ENCODE peak calls at places on chromosomes 12 and 14, in five cellular contexts. N is psoas muscle, S is body of pancreas, Z is NT2/D1, H is GM06990. K is an unnamed sample.

GRCh38 chr14:71183856-71184255 is 276.6 kb downstream of the PCNX1 start:
- DNase-seq in S (no peak), Z (no peak), H (no peak), N (no peak), K (no peak)

GRCh38 chr12:2311001-2311778 is 258.4 kb downstream of the CACNA1C start:
- DNase-seq in Z (no peak), H (no peak), S (no peak), N (no peak), K (no peak)

GRCh38 chr14:60349663-60350365 is 100.8 kb downstream of the PPM1A start:
- DNase-seq in N (no peak), H (no peak), Z (peak), S (peak), K (no peak)

GRCh38 chr12:15244341-15244740 is 23.1 kb upstream of the RERG start:
- DNase-seq in S (no peak), H (no peak), Z (no peak), N (no peak), K (no peak)

GRCh38 chr12:81231574-81232368 is 153.9 kb downstream of the ACSS3 start:
- DNase-seq in H (no peak), S (no peak), N (no peak), Z (no peak), K (no peak)

GRCh38 chr12:117090816-117091711 is 8.2 kb downstream of the TESC start:
- DNase-seq in S (peak), H (no peak), N (no peak), Z (no peak), K (no peak)

GRCh38 chr14:87994974-87995373 is 2.0 kb upstream of the GALC start:
- DNase-seq in H (peak), N (no peak), S (no peak), Z (no peak), K (no peak)

GRCh38 chr12:25257590-25258324 is 7.0 kb upstream of the KRAS start:
- DNase-seq in N (no peak), H (no peak), Z (no peak), S (no peak), K (no peak)

DNA sequence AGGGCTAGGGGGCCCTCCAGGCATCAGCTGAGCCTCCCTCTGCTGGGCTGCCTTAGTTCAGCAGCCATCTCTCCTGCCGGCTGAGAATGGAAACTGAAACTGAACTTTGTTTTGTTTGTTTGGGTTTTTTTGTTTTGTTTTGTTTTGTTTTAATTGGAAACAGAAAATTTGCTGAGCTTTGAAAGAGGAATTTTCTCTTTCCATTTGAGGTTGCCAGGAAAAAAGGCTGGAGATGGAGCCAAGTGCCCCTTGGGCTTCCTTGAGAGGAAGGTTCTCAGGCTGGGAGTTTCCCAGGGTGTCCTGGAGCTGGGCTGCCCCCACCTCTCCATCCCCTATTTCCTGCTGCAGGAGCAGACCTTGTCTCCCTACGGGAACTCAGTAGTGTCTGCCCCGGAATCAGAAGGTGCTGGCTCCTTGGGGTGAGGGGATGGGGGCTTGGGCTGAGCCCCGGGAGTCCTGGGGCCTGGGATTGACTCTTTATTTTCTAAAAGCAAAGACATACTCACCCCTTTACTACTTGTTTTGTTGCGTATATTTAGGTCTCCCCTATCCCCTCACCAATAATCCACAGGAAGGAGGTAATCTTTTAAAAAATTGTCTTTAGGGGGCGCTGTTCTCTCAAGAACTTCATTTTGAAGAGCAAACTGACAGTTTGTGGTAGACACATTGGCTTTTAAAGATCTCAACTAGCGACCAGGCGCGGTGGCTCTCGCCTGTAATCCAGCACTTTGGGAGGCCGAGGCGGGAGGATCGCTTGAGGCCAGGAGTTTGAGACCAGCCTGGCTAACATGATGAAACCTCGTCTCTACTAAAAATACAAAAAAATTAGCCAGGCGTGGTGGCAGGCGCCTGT is 21.3 kb upstream of the OASL start:
- DNase-seq in S (peak), H (peak), Z (peak), N (no peak), K (no peak)
- H3K4me3 ChIP-seq in S (no peak), H (peak), Z (no peak), N (peak), K (no peak)

GRCh38 chr14:39291739-39292138 is 58.0 kb downstream of the MIA2 start:
- DNase-seq in H (no peak), S (no peak), Z (no peak), N (no peak), K (no peak)
- H3K4me3 ChIP-seq in H (no peak), S (no peak), Z (no peak), N (no peak), K (no peak)

GRCh38 chr12:132602578-132603239 is 7.7 kb downstream of the LRCOL1 start:
- DNase-seq in Z (no peak), H (no peak), N (no peak), S (no peak), K (peak)

GRCh38 chr12:132601171-132601883 is 9.1 kb downstream of the LRCOL1 start:
- DNase-seq in H (no peak), Z (no peak), S (no peak), N (no peak), K (no peak)

GRCh38 chr12:132603240-132604107 is 6.9 kb downstream of the LRCOL1 start:
- DNase-seq in N (no peak), S (no peak), Z (no peak), H (no peak), K (no peak)

GRCh38 chr12:132597333-132598283 is 12.8 kb downstream of the LRCOL1 start:
- DNase-seq in S (no peak), Z (no peak), N (no peak), H (no peak), K (no peak)

GRCh38 chr12:132600048-132601032 is 10.0 kb downstream of the LRCOL1 start:
- DNase-seq in Z (no peak), H (no peak), S (peak), N (peak), K (peak)
- H3K4me3 ChIP-seq in Z (no peak), H (peak), S (no peak), N (peak), K (no peak)

DNA sequence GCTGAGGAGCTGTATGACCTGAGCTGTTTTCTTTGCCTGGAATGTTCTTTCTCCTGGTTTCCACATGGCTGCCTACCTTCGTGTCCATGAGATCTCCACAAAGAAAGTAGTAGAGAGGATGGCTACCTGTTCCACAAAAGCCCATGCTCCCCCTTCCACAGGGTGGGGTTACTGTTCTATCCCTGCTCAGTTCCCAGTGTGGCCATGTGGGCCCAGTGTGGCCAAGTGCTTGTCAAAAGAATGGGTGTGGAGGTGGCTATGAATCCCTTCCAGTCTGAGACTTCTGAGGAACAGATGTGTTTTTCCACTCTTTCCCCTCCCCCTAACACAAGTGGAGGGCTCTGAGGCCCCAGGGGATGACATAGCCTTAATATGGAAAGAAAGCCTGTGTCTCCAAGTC is 26.2 kb upstream of the HSP90B1 start:
- DNase-seq in S (no peak), Z (no peak), N (no peak), H (no peak), K (no peak)
- H3K4me3 ChIP-seq in S (no peak), Z (no peak), N (no peak), H (no peak), K (no peak)

DNA sequence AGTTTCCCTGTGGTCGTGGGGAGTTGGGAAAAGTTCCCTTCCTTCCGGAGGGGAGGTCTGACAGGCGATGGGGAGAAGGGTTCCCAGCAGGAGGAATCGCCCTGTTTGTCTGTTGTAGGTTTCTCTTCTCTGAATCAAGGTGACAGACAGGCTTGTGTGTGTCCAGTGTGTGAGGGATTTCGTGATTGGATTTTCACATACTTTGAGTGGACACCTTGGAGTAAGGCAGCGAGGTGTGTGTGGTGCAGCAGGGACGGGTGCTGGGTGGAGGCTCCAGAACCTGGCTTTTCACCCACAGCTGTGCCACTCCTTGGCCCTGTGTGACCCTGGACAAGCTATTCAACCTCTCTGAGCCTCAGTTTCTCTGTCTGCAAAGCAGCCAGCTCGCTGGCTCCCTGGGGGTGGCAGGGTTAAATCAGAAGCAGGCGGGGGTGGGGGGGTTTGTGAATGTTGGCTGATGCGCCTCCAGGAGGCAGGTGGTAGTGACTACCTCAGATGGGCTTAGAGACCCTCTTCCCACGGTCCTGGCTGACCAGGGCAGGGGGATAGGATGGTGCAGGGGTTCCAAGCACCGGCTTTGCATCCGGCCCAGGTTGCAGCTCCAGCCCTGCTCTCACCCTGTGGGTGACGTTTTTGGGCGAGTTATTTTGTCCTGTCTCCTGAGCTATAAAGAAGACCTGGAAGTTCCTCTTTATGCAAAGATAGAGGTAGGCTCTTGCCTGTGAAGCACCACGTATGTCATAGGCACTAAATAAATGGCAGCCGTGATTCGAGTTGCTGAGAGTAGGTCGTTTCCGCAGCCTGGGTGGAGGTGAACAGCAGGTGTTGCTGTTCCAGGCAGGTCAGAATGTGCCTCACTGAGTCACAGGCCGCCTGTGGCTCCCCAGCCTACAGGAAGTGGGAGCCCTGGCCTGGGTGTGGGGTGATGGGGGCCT is 687 bp downstream of the BDKRB2 start:
- DNase-seq in H (no peak), N (no peak), S (no peak), Z (no peak), K (peak)
- H3K4me3 ChIP-seq in H (no peak), N (peak), S (peak), Z (peak), K (peak)

GRCh38 chr12:96520767-96521166 is 31.4 kb downstream of the CFAP54 start:
- DNase-seq in S (no peak), N (no peak), H (no peak), Z (no peak), K (no peak)

GRCh38 chr12:96514328-96514727 is 25.0 kb downstream of the CFAP54 start:
- DNase-seq in N (no peak), H (peak), Z (no peak), S (no peak), K (no peak)

GRCh38 chr12:96513681-96514080 is 24.3 kb downstream of the CFAP54 start:
- DNase-seq in Z (no peak), H (no peak), N (no peak), S (no peak), K (no peak)

GRCh38 chr12:96513166-96513565 is 23.8 kb downstream of the CFAP54 start:
- DNase-seq in H (no peak), Z (no peak), S (no peak), N (no peak), K (no peak)

GRCh38 chr12:96516472-96517417 is 27.4 kb downstream of the CFAP54 start:
- DNase-seq in S (peak), H (peak), Z (peak), N (peak), K (no peak)
- H3K4me3 ChIP-seq in S (no peak), H (peak), Z (no peak), N (no peak), K (no peak)

GRCh38 chr12:120725151-120725658 is 421 bp upstream of the ACADS start:
- DNase-seq in S (no peak), Z (no peak), N (no peak), H (no peak), K (no peak)

GRCh38 chr12:120724720-120725119 is 906 bp upstream of the ACADS start:
- DNase-seq in N (no peak), H (no peak), Z (no peak), S (no peak), K (no peak)

GRCh38 chr12:120725659-120726509 is at the start of gene ACADS:
- DNase-seq in Z (peak), S (peak), H (peak), N (peak), K (peak)

GRCh38 chr12:120726961-120727360 is 1.3 kb downstream of the ACADS start:
- DNase-seq in Z (no peak), H (no peak), S (no peak), N (no peak), K (no peak)

DNA sequence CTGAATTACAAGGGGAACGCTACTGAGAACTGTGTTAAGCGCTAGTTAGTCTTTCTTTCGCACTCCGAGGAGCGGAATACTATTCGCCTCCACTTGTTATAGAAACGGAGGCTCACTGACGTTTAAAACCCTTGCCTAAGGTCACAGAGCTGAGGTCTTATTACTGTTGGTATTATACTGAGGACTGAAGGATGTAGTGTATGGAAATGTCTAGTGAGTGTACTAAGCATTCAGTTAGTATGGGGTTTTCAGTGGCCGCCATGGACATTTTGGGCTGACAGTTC is 826 bp downstream of the ACADS start:
- DNase-seq in H (no peak), Z (no peak), S (no peak), N (no peak), K (no peak)
- H3K4me3 ChIP-seq in H (no peak), Z (no peak), S (no peak), N (peak), K (peak)

DNA sequence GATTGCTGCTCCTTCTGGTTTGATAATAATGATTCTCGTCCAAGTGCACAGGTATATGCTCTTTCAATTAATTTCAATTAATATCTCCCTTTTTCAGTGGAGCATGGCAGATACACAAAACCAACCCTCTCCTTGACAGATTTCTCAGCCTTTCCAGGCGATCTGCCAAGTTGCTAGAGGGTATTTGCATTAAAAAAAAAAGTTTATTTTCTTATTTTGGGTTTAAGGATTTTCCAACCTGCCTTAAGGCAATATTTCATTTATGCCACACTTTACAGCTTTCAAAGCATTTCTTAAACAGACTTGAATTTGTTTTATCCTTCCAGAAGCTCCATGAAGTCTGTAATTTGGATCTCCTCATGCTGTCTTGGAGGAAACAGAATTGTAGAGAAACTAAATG is 2.1 kb downstream of the DGLUCY start:
- DNase-seq in S (no peak), H (no peak), N (no peak), Z (no peak), K (no peak)
- H3K4me3 ChIP-seq in S (no peak), H (peak), N (peak), Z (no peak), K (no peak)

K was measured in mucosa of descending colon.